ENCODE peak calls at places on chromosomes 1 and 21, in eight cellular contexts. O is activated naive CD4-positive, alpha-beta T cell treated with anti-CD3 and anti-CD28 coated beads for 36 hours; Q is activated naive CD8-positive, alpha-beta T cell treated with anti-CD3 and anti-CD28 coated beads for 36 hours; R is cardiac fibroblast; U is stimulated activated CD4-positive, alpha-beta T cell treated with anti-CD3 and anti-CD28 coated beads, Interleukin-15, amount 100 ng/mL, for 48 hours; C is kidney; P is activated CD8-positive, alpha-beta memory T cell treated with anti-CD3 and anti-CD28 coated beads, Interleukin-2, amount 50 U/mL, for 48 hours; M is ACHN. J is an unnamed sample.

GRCh38 chr1:20197329-20197791 is 11.0 kb upstream of the PLA2G2C start:
- DNase-seq in C (no peak), P (no peak), Q (no peak), R (no peak), U (no peak), O (no peak), M (no peak), J (no peak)

GRCh38 chr21:39612233-39613028 is at the start of gene B3GALT5:
- DNase-seq in Q (no peak), U (no peak), R (no peak), C (no peak), O (no peak), M (peak; percentile 53), P (no peak), J (no peak)

GRCh38 chr1:91091812-91092211 is 70.0 kb upstream of the ZNF644 start:
- DNase-seq in M (no peak), U (no peak), Q (no peak), P (no peak), R (no peak), C (no peak), O (no peak), J (no peak)

GRCh38 chr1:72186733-72187307 is 95.5 kb downstream of the NEGR1 start:
- DNase-seq in O (no peak), R (peak; percentile 48), P (no peak), M (peak; percentile 39), C (no peak), U (no peak), Q (no peak), J (no peak)

GRCh38 chr1:46315669-46316403 is 12.3 kb downstream of the UQCRH start:
- DNase-seq in R (no peak), M (no peak), O (no peak), U (no peak), Q (no peak), P (no peak), C (no peak), J (no peak)

GRCh38 chr1:109630881-109631512 is 11.4 kb downstream of the AMPD2 start:
- DNase-seq in Q (no peak), O (no peak), P (no peak), R (no peak), U (no peak), C (no peak), M (no peak), J (peak; percentile 11)

GRCh38 chr1:36572906-36573305 is 90.2 kb upstream of the CSF3R start:
- DNase-seq in O (no peak), U (no peak), C (no peak), R (no peak), M (no peak), P (no peak), Q (no peak), J (no peak)

GRCh38 chr1:231861541-231862481 is 235.2 kb downstream of the DISC1 start:
- DNase-seq in U (no peak), M (no peak), Q (no peak), C (no peak), R (peak; percentile 49), O (no peak), P (no peak), J (no peak)

GRCh38 chr1:24018611-24019580 is 38.8 kb upstream of the SRSF10 start:
- DNase-seq in C (peak; percentile 97), O (no peak), P (no peak), Q (no peak), U (no peak), M (peak; percentile 97), R (peak; percentile 100), J (no peak)

GRCh38 chr1:158020877-158021630 is 27.6 kb downstream of the KIRREL1 start:
- DNase-seq in Q (no peak), P (no peak), M (peak; percentile 50), O (no peak), C (no peak), U (no peak), R (peak; percentile 39), J (no peak)